ENCODE peak calls at places on chromosomes 2 and 18, in seven cellular contexts. P is fibroblast of mammary gland, R is iris pigment epithelial cell, N is brain microvascular endothelial cell, D is caudate nucleus, C is HTR-8/SVneo, M is mesenteric fat pad. J is an unnamed sample.

GRCh38 chr2:159002465-159003130 is 34.2 kb downstream of the TANC1 start:
- DNase-seq in M (no peak), N (no peak), R (peak; percentile 52), P (no peak), D (no peak), C (no peak), J (no peak)

GRCh38 chr18:70366174-70366573 is 77.3 kb downstream of the SOCS6 start:
- DNase-seq in P (no peak), R (no peak), C (no peak), D (no peak), M (no peak), N (no peak), J (no peak)

GRCh38 chr2:74887445-74887951 is 53.6 kb downstream of the HK2 start:
- DNase-seq in C (no peak), R (peak; percentile 64), M (no peak), D (no peak), P (peak; percentile 82), N (peak; percentile 27), J (no peak)

GRCh38 chr2:24971300-24971549 is 530 bp downstream of the DNAJC27 start:
- DNase-seq in D (no peak), P (no peak), M (no peak), R (no peak), C (no peak), N (no peak), J (peak; percentile 52)

GRCh38 chr18:74507120-74507881 is 11.1 kb downstream of the CNDP2 start:
- DNase-seq in N (no peak), M (no peak), P (no peak), R (no peak), D (no peak), C (no peak), J (no peak)

GRCh38 chr18:4468515-4468914 is 13.4 kb upstream of the DLGAP1 start:
- DNase-seq in D (no peak), N (no peak), C (no peak), R (no peak), P (no peak), M (no peak), J (no peak)

GRCh38 chr2:150013011-150013410 is 425.4 kb upstream of the MMADHC start:
- DNase-seq in C (no peak), P (peak; percentile 3), N (peak; percentile 24), M (no peak), D (no peak), R (peak; percentile 33), J (no peak)

GRCh38 chr2:238747114-238747513 is 100.8 kb upstream of the TWIST2 start:
- DNase-seq in N (no peak), C (no peak), R (no peak), P (no peak), D (no peak), M (no peak), J (no peak)

GRCh38 chr2:23687713-23688112 is 239.2 kb downstream of the ATAD2B start:
- DNase-seq in C (no peak), P (no peak), N (no peak), R (no peak), D (no peak), M (no peak), J (no peak)

GRCh38 chr2:82837588-82838304 is 1621.3 kb downstream of the SUCLG1 start:
- DNase-seq in D (no peak), M (no peak), N (peak; percentile 93), P (peak; percentile 10), R (peak; percentile 96), C (peak; percentile 76), J (no peak)

GRCh38 chr2:5915926-5916325 is 223.7 kb downstream of the SOX11 start:
- DNase-seq in P (no peak), R (no peak), D (no peak), C (no peak), N (peak; percentile 40), M (no peak), J (peak; percentile 80)

GRCh38 chr2:201523506-201523905 is 72.0 kb downstream of the STRADB start:
- DNase-seq in R (peak; percentile 72), P (no peak), C (no peak), N (peak; percentile 36), D (no peak), M (no peak), J (no peak)

GRCh38 chr2:43114210-43114609 is 112.2 kb downstream of the ZFP36L2 start:
- DNase-seq in R (peak; percentile 45), M (no peak), C (no peak), D (no peak), N (no peak), P (no peak), J (peak; percentile 51)

GRCh38 chr18:7206231-7206630 is 24.7 kb upstream of the LRRC30 start:
- DNase-seq in D (no peak), P (no peak), M (no peak), C (no peak), R (no peak), N (no peak), J (no peak)

GRCh38 chr2:1607971-1608688 is 136.2 kb downstream of the PXDN start:
- DNase-seq in P (peak; percentile 50), C (no peak), M (peak; percentile 22), R (no peak), D (no peak), N (no peak), J (no peak)

GRCh38 chr2:226409134-226409533 is 390.5 kb downstream of the IRS1 start:
- DNase-seq in R (no peak), P (no peak), N (no peak), M (no peak), D (no peak), C (no peak), J (no peak)

GRCh38 chr2:21770787-21771186 is 647.0 kb downstream of the TDRD15 start:
- DNase-seq in M (no peak), R (no peak), P (no peak), N (no peak), C (no peak), D (no peak), J (no peak)

GRCh38 chr2:47221039-47221438 is 65.9 kb upstream of the STPG4 start:
- DNase-seq in D (no peak), C (peak; percentile 60), M (no peak), N (peak; percentile 94), P (peak; percentile 69), R (peak; percentile 93), J (no peak)

GRCh38 chr2:238260879-238261278 is 21.0 kb upstream of the HES6 start:
- DNase-seq in M (no peak), D (no peak), P (no peak), C (no peak), N (no peak), R (no peak), J (no peak)

GRCh38 chr2:151914989-151915628 is 86.9 kb upstream of the ARL5A start:
- DNase-seq in M (no peak), C (no peak), N (no peak), R (no peak), P (no peak), D (no peak), J (no peak)

GRCh38 chr18:23225518-23225917 is 90.2 kb downstream of the CABLES1 start:
- DNase-seq in R (peak; percentile 95), C (no peak), M (no peak), D (no peak), N (peak; percentile 79), P (peak; percentile 98), J (no peak)